ENCODE peak calls at places on chromosomes 7 and 10, in ten cellular contexts. One of them, this sample, is unnamed.
A peak's percentile ranks its signal among the peaks of the same experiment; 100 is the strongest.

GRCh38 chr10:44389150-44389549 is 4.3 kb upstream of the CXCL12 start:
- DNase-seq in activated gamma-delta T cell treated with Interleukin-2 at 50 U/mL for 16 hours: no peak
- DNase-seq in CD8-positive, alpha-beta T cell: no peak
- DNase-seq in B cell: no peak
- DNase-seq in AG20443: no peak
- DNase-seq in activated CD8-positive, alpha-beta memory T cell treated with anti-CD3 and anti-CD28 coated beads for 4 hours: no peak
- DNase-seq in stimulated activated CD4-positive, alpha-beta T cell treated with anti-CD3 and anti-CD28 coated beads, Interleukin-15, amount 100 ng/mL, for 1 hour: no peak
- DNase-seq in astrocyte of the spinal cord: no peak
- DNase-seq in activated CD4-positive, CD25-positive, alpha-beta regulatory T cell: no peak
- DNase-seq in MCF 10A: no peak
- DNase-seq in this sample: peak; percentile 38

GRCh38 chr10:103795634-103796265 is 59.6 kb downstream of the SH3PXD2A start:
- DNase-seq in B cell: no peak
- DNase-seq in MCF 10A: no peak
- DNase-seq in activated gamma-delta T cell treated with Interleukin-2 at 50 U/mL for 16 hours: no peak
- DNase-seq in CD8-positive, alpha-beta T cell: no peak
- DNase-seq in activated CD4-positive, CD25-positive, alpha-beta regulatory T cell: no peak
- DNase-seq in astrocyte of the spinal cord: no peak
- DNase-seq in AG20443: no peak
- DNase-seq in activated CD8-positive, alpha-beta memory T cell treated with anti-CD3 and anti-CD28 coated beads for 4 hours: no peak
- DNase-seq in stimulated activated CD4-positive, alpha-beta T cell treated with anti-CD3 and anti-CD28 coated beads, Interleukin-15, amount 100 ng/mL, for 1 hour: no peak
- DNase-seq in this sample: no peak

GRCh38 chr10:92419740-92420553 is 129.0 kb downstream of the MARCHF5 start:
- DNase-seq in B cell: peak; percentile 15
- DNase-seq in astrocyte of the spinal cord: peak; percentile 52
- DNase-seq in MCF 10A: no peak
- DNase-seq in CD8-positive, alpha-beta T cell: no peak
- DNase-seq in activated gamma-delta T cell treated with Interleukin-2 at 50 U/mL for 16 hours: no peak
- DNase-seq in activated CD8-positive, alpha-beta memory T cell treated with anti-CD3 and anti-CD28 coated beads for 4 hours: no peak
- DNase-seq in AG20443: peak; percentile 72
- DNase-seq in activated CD4-positive, CD25-positive, alpha-beta regulatory T cell: no peak
- DNase-seq in stimulated activated CD4-positive, alpha-beta T cell treated with anti-CD3 and anti-CD28 coated beads, Interleukin-15, amount 100 ng/mL, for 1 hour: no peak
- DNase-seq in this sample: peak; percentile 52

GRCh38 chr10:5975641-5976473 is 1.5 kb downstream of the IL15RA start:
- DNase-seq in activated CD8-positive, alpha-beta memory T cell treated with anti-CD3 and anti-CD28 coated beads for 4 hours: peak; percentile 49
- DNase-seq in astrocyte of the spinal cord: no peak
- DNase-seq in activated gamma-delta T cell treated with Interleukin-2 at 50 U/mL for 16 hours: peak; percentile 40
- DNase-seq in MCF 10A: peak; percentile 46
- DNase-seq in AG20443: peak; percentile 71
- DNase-seq in stimulated activated CD4-positive, alpha-beta T cell treated with anti-CD3 and anti-CD28 coated beads, Interleukin-15, amount 100 ng/mL, for 1 hour: peak; percentile 25
- DNase-seq in B cell: peak; percentile 79
- DNase-seq in CD8-positive, alpha-beta T cell: no peak
- DNase-seq in activated CD4-positive, CD25-positive, alpha-beta regulatory T cell: peak; percentile 30
- DNase-seq in this sample: no peak

GRCh38 chr7:104982308-104982755 is 31.7 kb upstream of the KMT2E start:
- DNase-seq in MCF 10A: no peak
- DNase-seq in CD8-positive, alpha-beta T cell: no peak
- DNase-seq in activated CD8-positive, alpha-beta memory T cell treated with anti-CD3 and anti-CD28 coated beads for 4 hours: no peak
- DNase-seq in activated gamma-delta T cell treated with Interleukin-2 at 50 U/mL for 16 hours: no peak
- DNase-seq in astrocyte of the spinal cord: no peak
- DNase-seq in AG20443: no peak
- DNase-seq in activated CD4-positive, CD25-positive, alpha-beta regulatory T cell: no peak
- DNase-seq in stimulated activated CD4-positive, alpha-beta T cell treated with anti-CD3 and anti-CD28 coated beads, Interleukin-15, amount 100 ng/mL, for 1 hour: no peak
- DNase-seq in B cell: no peak
- DNase-seq in this sample: no peak

GRCh38 chr10:49007128-49007527 is 67.5 kb upstream of the LRRC18 start:
- DNase-seq in activated CD4-positive, CD25-positive, alpha-beta regulatory T cell: no peak
- DNase-seq in MCF 10A: no peak
- DNase-seq in CD8-positive, alpha-beta T cell: no peak
- DNase-seq in activated gamma-delta T cell treated with Interleukin-2 at 50 U/mL for 16 hours: no peak
- DNase-seq in AG20443: no peak
- DNase-seq in astrocyte of the spinal cord: no peak
- DNase-seq in activated CD8-positive, alpha-beta memory T cell treated with anti-CD3 and anti-CD28 coated beads for 4 hours: no peak
- DNase-seq in stimulated activated CD4-positive, alpha-beta T cell treated with anti-CD3 and anti-CD28 coated beads, Interleukin-15, amount 100 ng/mL, for 1 hour: no peak
- DNase-seq in B cell: no peak
- DNase-seq in this sample: no peak

GRCh38 chr7:132075573-132075972 is 500.7 kb downstream of the PLXNA4 start:
- DNase-seq in CD8-positive, alpha-beta T cell: no peak
- DNase-seq in stimulated activated CD4-positive, alpha-beta T cell treated with anti-CD3 and anti-CD28 coated beads, Interleukin-15, amount 100 ng/mL, for 1 hour: no peak
- DNase-seq in activated CD4-positive, CD25-positive, alpha-beta regulatory T cell: no peak
- DNase-seq in MCF 10A: no peak
- DNase-seq in AG20443: no peak
- DNase-seq in activated gamma-delta T cell treated with Interleukin-2 at 50 U/mL for 16 hours: no peak
- DNase-seq in B cell: no peak
- DNase-seq in astrocyte of the spinal cord: no peak
- DNase-seq in activated CD8-positive, alpha-beta memory T cell treated with anti-CD3 and anti-CD28 coated beads for 4 hours: no peak
- DNase-seq in this sample: no peak

GRCh38 chr7:98238976-98239375 is 13.1 kb downstream of the TECPR1 start:
- DNase-seq in stimulated activated CD4-positive, alpha-beta T cell treated with anti-CD3 and anti-CD28 coated beads, Interleukin-15, amount 100 ng/mL, for 1 hour: no peak
- DNase-seq in CD8-positive, alpha-beta T cell: no peak
- DNase-seq in AG20443: no peak
- DNase-seq in astrocyte of the spinal cord: peak; percentile 42
- DNase-seq in activated CD4-positive, CD25-positive, alpha-beta regulatory T cell: no peak
- DNase-seq in B cell: no peak
- DNase-seq in activated gamma-delta T cell treated with Interleukin-2 at 50 U/mL for 16 hours: no peak
- DNase-seq in MCF 10A: no peak
- DNase-seq in activated CD8-positive, alpha-beta memory T cell treated with anti-CD3 and anti-CD28 coated beads for 4 hours: no peak
- DNase-seq in this sample: no peak

GRCh38 chr7:913736-914520 is 37.6 kb downstream of the GET4 start:
- DNase-seq in astrocyte of the spinal cord: no peak
- DNase-seq in activated CD4-positive, CD25-positive, alpha-beta regulatory T cell: no peak
- DNase-seq in CD8-positive, alpha-beta T cell: no peak
- DNase-seq in B cell: no peak
- DNase-seq in AG20443: no peak
- DNase-seq in MCF 10A: peak; percentile 64
- DNase-seq in activated CD8-positive, alpha-beta memory T cell treated with anti-CD3 and anti-CD28 coated beads for 4 hours: no peak
- DNase-seq in stimulated activated CD4-positive, alpha-beta T cell treated with anti-CD3 and anti-CD28 coated beads, Interleukin-15, amount 100 ng/mL, for 1 hour: no peak
- DNase-seq in activated gamma-delta T cell treated with Interleukin-2 at 50 U/mL for 16 hours: no peak
- DNase-seq in this sample: no peak

GRCh38 chr10:86953747-86954680 is 3.4 kb downstream of the MMRN2 start:
- DNase-seq in activated CD4-positive, CD25-positive, alpha-beta regulatory T cell: no peak
- DNase-seq in astrocyte of the spinal cord: peak; percentile 53
- DNase-seq in activated gamma-delta T cell treated with Interleukin-2 at 50 U/mL for 16 hours: no peak
- DNase-seq in MCF 10A: no peak
- DNase-seq in activated CD8-positive, alpha-beta memory T cell treated with anti-CD3 and anti-CD28 coated beads for 4 hours: no peak
- DNase-seq in stimulated activated CD4-positive, alpha-beta T cell treated with anti-CD3 and anti-CD28 coated beads, Interleukin-15, amount 100 ng/mL, for 1 hour: no peak
- DNase-seq in CD8-positive, alpha-beta T cell: no peak
- DNase-seq in AG20443: peak; percentile 26
- DNase-seq in B cell: no peak
- DNase-seq in this sample: peak; percentile 79

GRCh38 chr7:72405389-72405788 is 6.7 kb downstream of the CALN1 start:
- DNase-seq in activated CD4-positive, CD25-positive, alpha-beta regulatory T cell: no peak
- DNase-seq in stimulated activated CD4-positive, alpha-beta T cell treated with anti-CD3 and anti-CD28 coated beads, Interleukin-15, amount 100 ng/mL, for 1 hour: no peak
- DNase-seq in B cell: no peak
- DNase-seq in activated CD8-positive, alpha-beta memory T cell treated with anti-CD3 and anti-CD28 coated beads for 4 hours: peak; percentile 1
- DNase-seq in AG20443: no peak
- DNase-seq in astrocyte of the spinal cord: no peak
- DNase-seq in CD8-positive, alpha-beta T cell: no peak
- DNase-seq in activated gamma-delta T cell treated with Interleukin-2 at 50 U/mL for 16 hours: no peak
- DNase-seq in MCF 10A: peak; percentile 57
- DNase-seq in this sample: no peak

GRCh38 chr10:89963446-89964102 is 262.2 kb downstream of the KIF20B start:
- DNase-seq in B cell: no peak
- DNase-seq in MCF 10A: no peak
- DNase-seq in activated CD4-positive, CD25-positive, alpha-beta regulatory T cell: no peak
- DNase-seq in activated gamma-delta T cell treated with Interleukin-2 at 50 U/mL for 16 hours: no peak
- DNase-seq in astrocyte of the spinal cord: no peak
- DNase-seq in stimulated activated CD4-positive, alpha-beta T cell treated with anti-CD3 and anti-CD28 coated beads, Interleukin-15, amount 100 ng/mL, for 1 hour: no peak
- DNase-seq in activated CD8-positive, alpha-beta memory T cell treated with anti-CD3 and anti-CD28 coated beads for 4 hours: no peak
- DNase-seq in AG20443: no peak
- DNase-seq in CD8-positive, alpha-beta T cell: no peak
- DNase-seq in this sample: no peak

GRCh38 chr7:114979388-114979787 is 57.5 kb downstream of the MDFIC start:
- DNase-seq in astrocyte of the spinal cord: peak; percentile 61
- DNase-seq in activated CD8-positive, alpha-beta memory T cell treated with anti-CD3 and anti-CD28 coated beads for 4 hours: no peak
- DNase-seq in MCF 10A: peak; percentile 76
- DNase-seq in AG20443: peak; percentile 20
- DNase-seq in B cell: no peak
- DNase-seq in activated CD4-positive, CD25-positive, alpha-beta regulatory T cell: no peak
- DNase-seq in stimulated activated CD4-positive, alpha-beta T cell treated with anti-CD3 and anti-CD28 coated beads, Interleukin-15, amount 100 ng/mL, for 1 hour: no peak
- DNase-seq in CD8-positive, alpha-beta T cell: no peak
- DNase-seq in activated gamma-delta T cell treated with Interleukin-2 at 50 U/mL for 16 hours: no peak
- DNase-seq in this sample: no peak

GRCh38 chr7:139820089-139820488 is 9.0 kb upstream of the TBXAS1 start:
- DNase-seq in activated gamma-delta T cell treated with Interleukin-2 at 50 U/mL for 16 hours: no peak
- DNase-seq in AG20443: no peak
- DNase-seq in MCF 10A: no peak
- DNase-seq in activated CD8-positive, alpha-beta memory T cell treated with anti-CD3 and anti-CD28 coated beads for 4 hours: no peak
- DNase-seq in B cell: no peak
- DNase-seq in astrocyte of the spinal cord: no peak
- DNase-seq in CD8-positive, alpha-beta T cell: no peak
- DNase-seq in stimulated activated CD4-positive, alpha-beta T cell treated with anti-CD3 and anti-CD28 coated beads, Interleukin-15, amount 100 ng/mL, for 1 hour: no peak
- DNase-seq in activated CD4-positive, CD25-positive, alpha-beta regulatory T cell: no peak
- DNase-seq in this sample: no peak

GRCh38 chr7:42479452-42480303 is 242.7 kb upstream of the GLI3 start:
- DNase-seq in stimulated activated CD4-positive, alpha-beta T cell treated with anti-CD3 and anti-CD28 coated beads, Interleukin-15, amount 100 ng/mL, for 1 hour: no peak
- DNase-seq in astrocyte of the spinal cord: peak; percentile 39
- DNase-seq in MCF 10A: no peak
- DNase-seq in activated CD8-positive, alpha-beta memory T cell treated with anti-CD3 and anti-CD28 coated beads for 4 hours: no peak
- DNase-seq in B cell: no peak
- DNase-seq in activated CD4-positive, CD25-positive, alpha-beta regulatory T cell: no peak
- DNase-seq in AG20443: peak; percentile 20
- DNase-seq in activated gamma-delta T cell treated with Interleukin-2 at 50 U/mL for 16 hours: no peak
- DNase-seq in CD8-positive, alpha-beta T cell: no peak
- DNase-seq in this sample: no peak

GRCh38 chr7:81669476-81670105 is 100.3 kb downstream of the HGF start:
- DNase-seq in stimulated activated CD4-positive, alpha-beta T cell treated with anti-CD3 and anti-CD28 coated beads, Interleukin-15, amount 100 ng/mL, for 1 hour: no peak
- DNase-seq in CD8-positive, alpha-beta T cell: no peak
- DNase-seq in MCF 10A: peak; percentile 14
- DNase-seq in AG20443: no peak
- DNase-seq in activated CD8-positive, alpha-beta memory T cell treated with anti-CD3 and anti-CD28 coated beads for 4 hours: no peak
- DNase-seq in activated gamma-delta T cell treated with Interleukin-2 at 50 U/mL for 16 hours: no peak
- DNase-seq in activated CD4-positive, CD25-positive, alpha-beta regulatory T cell: no peak
- DNase-seq in B cell: no peak
- DNase-seq in astrocyte of the spinal cord: no peak
- DNase-seq in this sample: no peak

GRCh38 chr10:953836-954235 is 22.3 kb upstream of the LARP4B start:
- DNase-seq in AG20443: no peak
- DNase-seq in CD8-positive, alpha-beta T cell: no peak
- DNase-seq in astrocyte of the spinal cord: no peak
- DNase-seq in stimulated activated CD4-positive, alpha-beta T cell treated with anti-CD3 and anti-CD28 coated beads, Interleukin-15, amount 100 ng/mL, for 1 hour: no peak
- DNase-seq in activated gamma-delta T cell treated with Interleukin-2 at 50 U/mL for 16 hours: no peak
- DNase-seq in activated CD4-positive, CD25-positive, alpha-beta regulatory T cell: no peak
- DNase-seq in activated CD8-positive, alpha-beta memory T cell treated with anti-CD3 and anti-CD28 coated beads for 4 hours: no peak
- DNase-seq in B cell: no peak
- DNase-seq in MCF 10A: no peak
- DNase-seq in this sample: no peak

GRCh38 chr7:132296820-132297219 is 279.4 kb downstream of the PLXNA4 start:
- DNase-seq in stimulated activated CD4-positive, alpha-beta T cell treated with anti-CD3 and anti-CD28 coated beads, Interleukin-15, amount 100 ng/mL, for 1 hour: no peak
- DNase-seq in AG20443: no peak
- DNase-seq in activated CD8-positive, alpha-beta memory T cell treated with anti-CD3 and anti-CD28 coated beads for 4 hours: no peak
- DNase-seq in CD8-positive, alpha-beta T cell: no peak
- DNase-seq in activated CD4-positive, CD25-positive, alpha-beta regulatory T cell: no peak
- DNase-seq in astrocyte of the spinal cord: no peak
- DNase-seq in B cell: no peak
- DNase-seq in activated gamma-delta T cell treated with Interleukin-2 at 50 U/mL for 16 hours: no peak
- DNase-seq in MCF 10A: no peak
- DNase-seq in this sample: no peak

This sample was measured in ecto neural progenitor cell.